ENCODE peak calls at places on chromosomes 5 and 9, in six cellular contexts. Q is activated CD8-positive, alpha-beta memory T cell treated with anti-CD3 and anti-CD28 coated beads, Interleukin-2, amount 50 U/mL, for 48 hours; I is NCI-H2029; S is lower leg skin; T is activated CD4-positive, alpha-beta memory T cell treated with anti-CD3 and anti-CD28 coated beads, Interleukin-2, amount 10 ng/mL, durations not matched to agents 7 days and 5 days; V is stimulated activated CD4-positive, alpha-beta T cell treated with anti-CD3 and anti-CD28 coated beads, Interleukin-4, amount 100 ng/mL, for 4 hours. M is an unnamed sample.

GRCh38 chr5:158648631-158649030 is 451.1 kb downstream of the EBF1 start:
- DNase-seq in I (no peak), S (no peak), Q (no peak), T (no peak), V (no peak), M (no peak)

GRCh38 chr9:108933231-108933630 is 693 bp downstream of the ELP1 start:
- DNase-seq in V (no peak), S (no peak), T (peak), I (no peak), Q (no peak), M (no peak)

GRCh38 chr9:109311281-109311680 is 9.6 kb downstream of the EPB41L4B start:
- DNase-seq in Q (no peak), I (no peak), T (no peak), V (no peak), S (no peak), M (no peak)

GRCh38 chr5:42854795-42855194 is 43.1 kb upstream of the SELENOP start:
- DNase-seq in T (no peak), V (no peak), Q (no peak), I (no peak), S (no peak), M (no peak)

GRCh38 chr5:99807346-99807745 is 727.8 kb upstream of the FAM174A start:
- DNase-seq in I (no peak), V (no peak), T (no peak), Q (no peak), S (no peak), M (no peak)

GRCh38 chr9:82563841-82564240 is 499.1 kb downstream of the RASEF start:
- DNase-seq in T (no peak), V (no peak), S (no peak), Q (no peak), I (no peak), M (no peak)

GRCh38 chr9:91421987-91422765 is 1.5 kb downstream of the NFIL3 start:
- DNase-seq in Q (no peak), T (no peak), I (no peak), S (no peak), V (no peak), M (no peak)

GRCh38 chr5:2200261-2200965 is 317.7 kb upstream of the IRX4 start:
- DNase-seq in T (no peak), I (peak), S (peak), V (no peak), Q (no peak), M (no peak)

GRCh38 chr9:80964374-80964773 is 725.0 kb downstream of the TLE1 start:
- DNase-seq in S (no peak), I (no peak), V (no peak), Q (no peak), T (no peak), M (peak)

GRCh38 chr5:82641362-82641988 is 363.3 kb upstream of the RPS23 start:
- DNase-seq in Q (no peak), S (peak), I (peak), V (no peak), T (peak), M (peak)

GRCh38 chr5:171129308-171129707 is 179.7 kb upstream of the TLX3 start:
- DNase-seq in I (no peak), Q (no peak), S (no peak), T (no peak), V (no peak), M (no peak)

GRCh38 chr5:320524-321232 is 836 bp upstream of the AHRR start:
- DNase-seq in V (no peak), S (peak), Q (no peak), I (no peak), T (no peak), M (no peak)

GRCh38 chr9:31837211-31837610 is 547.2 kb upstream of the ACO1 start:
- DNase-seq in V (no peak), T (no peak), Q (no peak), I (no peak), S (no peak), M (no peak)

GRCh38 chr5:166649656-166650055 is 1641.8 kb upstream of the WWC1 start:
- DNase-seq in V (no peak), I (no peak), T (no peak), Q (no peak), S (no peak), M (no peak)

GRCh38 chr9:133709716-133710571 is 28.2 kb downstream of the SARDH start:
- DNase-seq in Q (no peak), V (no peak), S (no peak), T (no peak), I (no peak), M (no peak)

GRCh38 chr5:159724283-159724682 is 192.0 kb upstream of the ADRA1B start:
- DNase-seq in Q (no peak), S (no peak), V (no peak), T (no peak), I (no peak), M (no peak)

GRCh38 chr5:176862330-176862995 is 36.7 kb downstream of the HK3 start:
- DNase-seq in T (no peak), V (no peak), Q (no peak), I (no peak), S (no peak), M (no peak)

GRCh38 chr9:100674419-100675122 is 96.7 kb downstream of the CAVIN4 start:
- DNase-seq in I (no peak), V (no peak), S (no peak), Q (no peak), T (no peak), M (no peak)

GRCh38 chr9:18594837-18595236 is 120.9 kb downstream of the ADAMTSL1 start:
- DNase-seq in S (no peak), T (no peak), V (no peak), I (no peak), Q (no peak), M (no peak)

GRCh38 chr5:112205840-112206239 is 213.2 kb downstream of the EPB41L4A start:
- DNase-seq in Q (no peak), T (no peak), V (no peak), S (no peak), I (no peak), M (no peak)

GRCh38 chr5:96036301-96036700 is 74.7 kb upstream of the ELL2 start:
- DNase-seq in Q (no peak), V (no peak), S (no peak), I (peak), T (no peak), M (no peak)

GRCh38 chr9:41229408-41230401 is 40.6 kb upstream of the ZNG1F start:
- DNase-seq in S (peak), V (no peak), Q (peak), I (no peak), T (no peak), M (no peak)

GRCh38 chr5:22249209-22249608 is 603.9 kb downstream of the CDH12 start:
- DNase-seq in S (no peak), V (no peak), Q (no peak), I (no peak), T (no peak), M (no peak)

GRCh38 chr9:136840140-136840876 is 2.0 kb upstream of the AJM1 start:
- DNase-seq in Q (no peak), S (no peak), V (no peak), I (no peak), T (no peak), M (no peak)

GRCh38 chr5:9596833-9597232 is 33.3 kb downstream of the TAS2R1 start:
- DNase-seq in S (no peak), T (no peak), V (no peak), I (no peak), Q (no peak), M (no peak)

GRCh38 chr9:132194508-132194907 is 32.6 kb downstream of the NTNG2 start:
- DNase-seq in T (no peak), V (no peak), Q (no peak), S (no peak), I (no peak), M (no peak)

GRCh38 chr9:134600836-134601638 is 40.6 kb upstream of the COL5A1 start:
- DNase-seq in T (peak), V (no peak), Q (no peak), S (no peak), I (no peak), M (no peak)

GRCh38 chr5:90632799-90633198 is 74.2 kb downstream of the ADGRV1 start:
- DNase-seq in V (no peak), I (no peak), Q (no peak), S (no peak), T (no peak), M (no peak)

GRCh38 chr9:107931071-107931715 is 441.6 kb upstream of the KLF4 start:
- DNase-seq in I (no peak), Q (no peak), T (no peak), S (no peak), V (no peak), M (no peak)

GRCh38 chr9:113602126-113603119 is 138.9 kb downstream of the RGS3 start:
- DNase-seq in V (peak), T (peak), I (peak), Q (peak), S (peak), M (no peak)

GRCh38 chr5:144390133-144390532 is 219.5 kb downstream of the KCTD16 start:
- DNase-seq in S (no peak), Q (no peak), V (no peak), T (no peak), I (no peak), M (no peak)

GRCh38 chr9:7963026-7963425 is 163.4 kb upstream of the DMAC1 start:
- DNase-seq in V (no peak), T (no peak), S (no peak), I (no peak), Q (no peak), M (no peak)

GRCh38 chr5:148469446-148470062 is 85.8 kb downstream of the FBXO38 start:
- DNase-seq in Q (no peak), V (no peak), S (no peak), I (peak), T (no peak), M (no peak)

GRCh38 chr5:83987513-83988292 is 267.0 kb upstream of the HAPLN1 start:
- DNase-seq in S (no peak), V (no peak), T (no peak), Q (no peak), I (no peak), M (no peak)

M was measured in NCI-H510A treated with DMSO at 0.1 percent for 48 hours.